ENCODE peak calls at places on chromosomes 6 and 20, in seven cellular contexts. One of them, this sample, is unnamed.

GRCh38 chr6:41859356-41859755 is 35.8 kb downstream of the USP49 start:
- DNase-seq in upper lobe of left lung: no peak
- DNase-seq in heart right ventricle: no peak
- DNase-seq in GM06990: no peak
- DNase-seq in neural progenitor cell: no peak
- DNase-seq in uterus: no peak
- DNase-seq in kidney epithelial cell: no peak
- DNase-seq in this sample: no peak

GRCh38 chr20:37358366-37359150 is 12.6 kb downstream of the SRC start:
- DNase-seq in neural progenitor cell: no peak
- DNase-seq in GM06990: no peak
- DNase-seq in kidney epithelial cell: no peak
- DNase-seq in uterus: no peak
- DNase-seq in upper lobe of left lung: peak; percentile 84
- DNase-seq in heart right ventricle: no peak
- DNase-seq in this sample: peak; percentile 54

GRCh38 chr20:47204008-47204745 is 152.3 kb downstream of the ZMYND8 start:
- DNase-seq in uterus: no peak
- DNase-seq in kidney epithelial cell: peak; percentile 26
- DNase-seq in GM06990: no peak
- DNase-seq in heart right ventricle: no peak
- DNase-seq in neural progenitor cell: no peak
- DNase-seq in upper lobe of left lung: no peak
- DNase-seq in this sample: peak; percentile 30

GRCh38 chr20:9220874-9221547 is 152.1 kb downstream of the PLCB4 start:
- DNase-seq in heart right ventricle: peak; percentile 16
- DNase-seq in GM06990: no peak
- DNase-seq in upper lobe of left lung: no peak
- DNase-seq in kidney epithelial cell: peak; percentile 62
- DNase-seq in uterus: no peak
- DNase-seq in neural progenitor cell: peak; percentile 28
- DNase-seq in this sample: no peak

GRCh38 chr6:42520786-42521607 is 42.8 kb upstream of the UBR2 start:
- DNase-seq in upper lobe of left lung: no peak
- DNase-seq in GM06990: peak; percentile 68
- DNase-seq in neural progenitor cell: no peak
- DNase-seq in kidney epithelial cell: peak; percentile 4
- DNase-seq in heart right ventricle: no peak
- DNase-seq in uterus: no peak
- DNase-seq in this sample: no peak

GRCh38 chr6:13766201-13766634 is 48.1 kb downstream of the MCUR1 start:
- DNase-seq in uterus: no peak
- DNase-seq in neural progenitor cell: no peak
- DNase-seq in upper lobe of left lung: no peak
- DNase-seq in kidney epithelial cell: peak; percentile 29
- DNase-seq in GM06990: no peak
- DNase-seq in heart right ventricle: no peak
- DNase-seq in this sample: no peak

GRCh38 chr20:4090756-4091331 is 75.5 kb upstream of the RNF24 start:
- DNase-seq in uterus: no peak
- DNase-seq in neural progenitor cell: no peak
- DNase-seq in upper lobe of left lung: no peak
- DNase-seq in GM06990: no peak
- DNase-seq in heart right ventricle: no peak
- DNase-seq in kidney epithelial cell: no peak
- DNase-seq in this sample: no peak

GRCh38 chr6:148617522-148617921 is 129.3 kb upstream of the UST start:
- DNase-seq in upper lobe of left lung: no peak
- DNase-seq in neural progenitor cell: no peak
- DNase-seq in heart right ventricle: no peak
- DNase-seq in GM06990: no peak
- DNase-seq in kidney epithelial cell: no peak
- DNase-seq in uterus: no peak
- DNase-seq in this sample: no peak

GRCh38 chr6:107786709-107787588 is 37.2 kb downstream of the SCML4 start:
- DNase-seq in uterus: no peak
- DNase-seq in neural progenitor cell: no peak
- DNase-seq in kidney epithelial cell: no peak
- DNase-seq in GM06990: peak; percentile 20
- DNase-seq in heart right ventricle: no peak
- DNase-seq in upper lobe of left lung: no peak
- DNase-seq in this sample: peak; percentile 69

GRCh38 chr20:56986931-56987720 is 279.3 kb downstream of the BMP7 start:
- DNase-seq in kidney epithelial cell: no peak
- DNase-seq in uterus: no peak
- DNase-seq in GM06990: no peak
- DNase-seq in upper lobe of left lung: no peak
- DNase-seq in neural progenitor cell: no peak
- DNase-seq in heart right ventricle: no peak
- DNase-seq in this sample: no peak

GRCh38 chr6:100455230-100456124 is 9.2 kb downstream of the SIM1 start:
- DNase-seq in uterus: no peak
- DNase-seq in GM06990: no peak
- DNase-seq in neural progenitor cell: peak; percentile 71
- DNase-seq in kidney epithelial cell: peak; percentile 85
- DNase-seq in heart right ventricle: no peak
- DNase-seq in upper lobe of left lung: peak; percentile 64
- DNase-seq in this sample: no peak

GRCh38 chr6:149088361-149088760 is 229.2 kb upstream of the TAB2 start:
- DNase-seq in GM06990: no peak
- DNase-seq in neural progenitor cell: no peak
- DNase-seq in kidney epithelial cell: no peak
- DNase-seq in uterus: no peak
- DNase-seq in upper lobe of left lung: no peak
- DNase-seq in heart right ventricle: no peak
- DNase-seq in this sample: no peak

GRCh38 chr20:16846011-16846410 is 97.9 kb downstream of the OTOR start:
- DNase-seq in kidney epithelial cell: peak; percentile 26
- DNase-seq in GM06990: no peak
- DNase-seq in uterus: no peak
- DNase-seq in upper lobe of left lung: no peak
- DNase-seq in heart right ventricle: no peak
- DNase-seq in neural progenitor cell: no peak
- DNase-seq in this sample: no peak

GRCh38 chr6:36548401-36548743 is 1.1 kb upstream of the STK38 start:
- DNase-seq in upper lobe of left lung: no peak
- DNase-seq in kidney epithelial cell: no peak
- DNase-seq in heart right ventricle: no peak
- DNase-seq in uterus: no peak
- DNase-seq in GM06990: no peak
- DNase-seq in neural progenitor cell: no peak
- DNase-seq in this sample: no peak

GRCh38 chr20:460707-461106 is 1.6 kb downstream of the TBC1D20 start:
- DNase-seq in kidney epithelial cell: no peak
- DNase-seq in upper lobe of left lung: no peak
- DNase-seq in neural progenitor cell: no peak
- DNase-seq in heart right ventricle: no peak
- DNase-seq in GM06990: no peak
- DNase-seq in uterus: no peak
- DNase-seq in this sample: no peak

GRCh38 chr6:35496036-35496850 is 636 bp downstream of the TEAD3 start:
- DNase-seq in kidney epithelial cell: no peak
- DNase-seq in neural progenitor cell: peak; percentile 77
- DNase-seq in GM06990: no peak
- DNase-seq in uterus: peak; percentile 78
- DNase-seq in upper lobe of left lung: peak; percentile 90
- DNase-seq in heart right ventricle: peak; percentile 54
- DNase-seq in this sample: peak; percentile 72

GRCh38 chr6:52994031-52994788 is 874 bp downstream of the GSTA4 start:
- DNase-seq in GM06990: no peak
- DNase-seq in heart right ventricle: peak; percentile 22
- DNase-seq in neural progenitor cell: peak; percentile 47
- DNase-seq in uterus: peak; percentile 30
- DNase-seq in upper lobe of left lung: no peak
- DNase-seq in kidney epithelial cell: no peak
- DNase-seq in this sample: peak; percentile 53

GRCh38 chr20:60974022-60974421 is 278.0 kb upstream of the CDH4 start:
- DNase-seq in kidney epithelial cell: no peak
- DNase-seq in neural progenitor cell: no peak
- DNase-seq in heart right ventricle: no peak
- DNase-seq in uterus: no peak
- DNase-seq in upper lobe of left lung: no peak
- DNase-seq in GM06990: no peak
- DNase-seq in this sample: no peak

GRCh38 chr6:40930555-40930954 is 108.5 kb downstream of the UNC5CL start:
- DNase-seq in kidney epithelial cell: no peak
- DNase-seq in upper lobe of left lung: no peak
- DNase-seq in neural progenitor cell: no peak
- DNase-seq in uterus: no peak
- DNase-seq in GM06990: no peak
- DNase-seq in heart right ventricle: peak; percentile 9
- DNase-seq in this sample: no peak

GRCh38 chr20:35328689-35329088 is 36.5 kb upstream of the FAM83C start:
- DNase-seq in kidney epithelial cell: no peak
- DNase-seq in heart right ventricle: no peak
- DNase-seq in upper lobe of left lung: no peak
- DNase-seq in GM06990: no peak
- DNase-seq in neural progenitor cell: no peak
- DNase-seq in uterus: no peak
- DNase-seq in this sample: no peak

GRCh38 chr20:35328095-35328685 is 36.0 kb upstream of the FAM83C start:
- DNase-seq in heart right ventricle: no peak
- DNase-seq in upper lobe of left lung: no peak
- DNase-seq in uterus: no peak
- DNase-seq in kidney epithelial cell: no peak
- DNase-seq in neural progenitor cell: no peak
- DNase-seq in GM06990: no peak
- DNase-seq in this sample: no peak

GRCh38 chr20:35327074-35327976 is 35.1 kb upstream of the FAM83C start:
- DNase-seq in heart right ventricle: no peak
- DNase-seq in kidney epithelial cell: no peak
- DNase-seq in GM06990: no peak
- DNase-seq in uterus: no peak
- DNase-seq in upper lobe of left lung: no peak
- DNase-seq in neural progenitor cell: no peak
- DNase-seq in this sample: no peak

GRCh38 chr20:35326732-35327073 is 34.5 kb upstream of the FAM83C start:
- DNase-seq in heart right ventricle: no peak
- DNase-seq in upper lobe of left lung: no peak
- DNase-seq in uterus: no peak
- DNase-seq in GM06990: no peak
- DNase-seq in neural progenitor cell: no peak
- DNase-seq in kidney epithelial cell: no peak
- DNase-seq in this sample: no peak

GRCh38 chr20:35329435-35330139 is 37.4 kb upstream of the FAM83C start:
- DNase-seq in kidney epithelial cell: no peak
- DNase-seq in neural progenitor cell: peak; percentile 65
- DNase-seq in upper lobe of left lung: no peak
- DNase-seq in uterus: no peak
- DNase-seq in GM06990: no peak
- DNase-seq in heart right ventricle: no peak
- DNase-seq in this sample: peak; percentile 42
- TF ChIP-seq CTCF in kidney epithelial cell: peak; percentile 60
- TF ChIP-seq CTCF in neural progenitor cell: peak; percentile 76
- TF ChIP-seq CTCF in upper lobe of left lung: no peak
- TF ChIP-seq CTCF in uterus: no peak
- TF ChIP-seq CTCF in GM06990: peak; percentile 87
- TF ChIP-seq CTCF in heart right ventricle: peak; percentile 6
- TF ChIP-seq CTCF in this sample: peak; percentile 47

GRCh38 chr6:155100087-155100486 is 105.0 kb downstream of the TIAM2 start:
- DNase-seq in heart right ventricle: peak; percentile 50
- DNase-seq in upper lobe of left lung: peak; percentile 45
- DNase-seq in uterus: no peak
- DNase-seq in neural progenitor cell: no peak
- DNase-seq in GM06990: no peak
- DNase-seq in kidney epithelial cell: no peak
- DNase-seq in this sample: peak; percentile 81
- H3K4me3 ChIP-seq in heart right ventricle: no peak overlapping the region
- H3K4me3 ChIP-seq in upper lobe of left lung: no peak overlapping the region
- H3K4me3 ChIP-seq in uterus: no peak overlapping the region
- H3K4me3 ChIP-seq in neural progenitor cell: no peak overlapping the region
- H3K4me3 ChIP-seq in GM06990: no peak overlapping the region
- H3K4me3 ChIP-seq in kidney epithelial cell: no peak overlapping the region
- H3K4me3 ChIP-seq in this sample: peak overlapping the region; percentile 24

DNA sequence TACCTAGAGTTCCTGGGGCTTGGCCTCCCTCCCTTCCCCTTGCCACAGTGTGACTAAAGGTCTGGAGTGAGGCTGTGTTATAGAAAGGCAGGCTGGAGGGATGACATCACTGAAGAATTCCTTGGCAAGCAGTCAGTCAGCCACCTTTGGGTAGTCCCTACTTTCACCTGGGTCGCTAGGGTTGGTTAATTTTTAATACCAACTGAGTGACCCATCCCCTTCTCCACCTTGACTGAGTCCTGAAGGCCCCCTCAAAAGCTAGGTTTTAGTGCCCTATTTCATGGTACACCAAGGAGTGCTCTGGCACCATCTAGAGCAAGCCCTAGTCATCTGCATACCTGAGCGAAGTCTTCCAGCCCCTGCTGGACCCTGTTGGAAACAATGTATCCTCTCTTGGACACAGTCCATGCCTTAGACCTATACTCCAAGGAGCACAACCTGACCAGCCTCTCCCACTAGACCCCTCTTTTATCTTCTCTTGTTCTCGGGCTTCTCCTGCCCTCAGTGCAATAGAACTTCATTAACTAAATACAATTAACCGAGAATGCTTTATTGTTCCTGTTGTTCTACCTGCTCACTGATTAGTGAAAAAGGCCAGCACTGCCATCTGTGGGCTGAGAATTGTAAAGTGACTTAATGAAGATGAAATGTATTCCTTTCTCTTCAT is 44.6 kb downstream of the RIN2 start:
- DNase-seq in upper lobe of left lung: no peak
- DNase-seq in uterus: no peak
- DNase-seq in heart right ventricle: no peak
- DNase-seq in GM06990: no peak
- DNase-seq in kidney epithelial cell: peak; percentile 90
- DNase-seq in neural progenitor cell: peak; percentile 24
- DNase-seq in this sample: no peak
- TF ChIP-seq CTCF in upper lobe of left lung: no peak
- TF ChIP-seq CTCF in uterus: no peak
- TF ChIP-seq CTCF in heart right ventricle: peak; percentile 11
- TF ChIP-seq CTCF in GM06990: peak; percentile 4
- TF ChIP-seq CTCF in kidney epithelial cell: peak; percentile 55
- TF ChIP-seq CTCF in neural progenitor cell: peak; percentile 32
- TF ChIP-seq CTCF in this sample: peak; percentile 23

GRCh38 chr6:16759646-16760535 is 1.4 kb downstream of the ATXN1 start:
- DNase-seq in GM06990: peak; percentile 82
- DNase-seq in upper lobe of left lung: peak; percentile 97
- DNase-seq in neural progenitor cell: peak; percentile 84
- DNase-seq in uterus: peak; percentile 92
- DNase-seq in heart right ventricle: peak; percentile 93
- DNase-seq in kidney epithelial cell: no peak
- DNase-seq in this sample: peak; percentile 95

GRCh38 chr6:16759181-16759645 is 2.0 kb downstream of the ATXN1 start:
- DNase-seq in uterus: no peak
- DNase-seq in kidney epithelial cell: no peak
- DNase-seq in neural progenitor cell: peak; percentile 15
- DNase-seq in upper lobe of left lung: no peak
- DNase-seq in heart right ventricle: no peak
- DNase-seq in GM06990: no peak
- DNase-seq in this sample: no peak

GRCh38 chr6:16757332-16757731 is 3.9 kb downstream of the ATXN1 start:
- DNase-seq in upper lobe of left lung: no peak
- DNase-seq in uterus: no peak
- DNase-seq in neural progenitor cell: no peak
- DNase-seq in kidney epithelial cell: no peak
- DNase-seq in GM06990: no peak
- DNase-seq in heart right ventricle: no peak
- DNase-seq in this sample: no peak

GRCh38 chr6:16756660-16757270 is 4.5 kb downstream of the ATXN1 start:
- DNase-seq in neural progenitor cell: no peak
- DNase-seq in uterus: no peak
- DNase-seq in heart right ventricle: no peak
- DNase-seq in kidney epithelial cell: no peak
- DNase-seq in upper lobe of left lung: no peak
- DNase-seq in GM06990: no peak
- DNase-seq in this sample: no peak

GRCh38 chr6:16758163-16758975 is 2.9 kb downstream of the ATXN1 start:
- DNase-seq in neural progenitor cell: peak; percentile 78
- DNase-seq in kidney epithelial cell: no peak
- DNase-seq in heart right ventricle: no peak
- DNase-seq in GM06990: no peak
- DNase-seq in upper lobe of left lung: no peak
- DNase-seq in uterus: no peak
- DNase-seq in this sample: no peak
- H3K4me3 ChIP-seq in neural progenitor cell: peak overlapping the region; percentile 80
- H3K4me3 ChIP-seq in kidney epithelial cell: no peak overlapping the region
- H3K4me3 ChIP-seq in heart right ventricle: no peak overlapping the region
- H3K4me3 ChIP-seq in GM06990: no peak overlapping the region
- H3K4me3 ChIP-seq in upper lobe of left lung: no peak overlapping the region
- H3K4me3 ChIP-seq in uterus: peak overlapping the region; percentile 97
- H3K4me3 ChIP-seq in this sample: peak overlapping the region; percentile 94

This sample was measured in psoas muscle.